ENCODE peak calls at places on chromosomes 1 and 21, in seven cellular contexts. T is neural crest cell, Y is A673, J is heart right ventricle, S is GM20000, A is fibroblast of the aortic adventitia, B is GM06990. E is an unnamed sample.

GRCh38 chr1:203860396-203860951 is 925 bp upstream of the SNRPE start:
- DNase-seq in T (no peak), Y (peak; percentile 76), J (no peak), S (no peak), A (peak; percentile 61), B (no peak), E (no peak)

GRCh38 chr1:152162826-152163463 is 3.9 kb upstream of the RPTN start:
- DNase-seq in T (no peak), Y (no peak), J (no peak), S (no peak), A (peak; percentile 73), B (no peak), E (no peak)

GRCh38 chr1:227068883-227069282 is 128.8 kb downstream of the COQ8A start:
- DNase-seq in T (no peak), Y (no peak), J (no peak), S (no peak), A (no peak), B (no peak), E (no peak)

GRCh38 chr1:57839067-57839466 is 415.2 kb upstream of the DAB1 start:
- DNase-seq in T (no peak), Y (no peak), J (no peak), S (no peak), A (peak; percentile 26), B (no peak), E (no peak)

GRCh38 chr1:206734499-206735142 is 36.0 kb upstream of the IL19 start:
- DNase-seq in T (peak; percentile 69), Y (peak; percentile 45), J (peak; percentile 37), S (peak; percentile 70), A (peak; percentile 49), B (no peak), E (peak; percentile 74)

GRCh38 chr1:153805042-153805745 is 30.0 kb downstream of the SLC27A3 start:
- DNase-seq in T (no peak), Y (peak; percentile 39), J (no peak), S (peak; percentile 91), A (peak; percentile 80), B (peak; percentile 82), E (no peak)

GRCh38 chr1:20486457-20487235 is 636 bp upstream of the CAMK2N1 start:
- DNase-seq in T (peak; percentile 75), Y (peak; percentile 30), J (peak; percentile 78), S (no peak), A (peak; percentile 50), B (no peak), E (peak; percentile 41)

GRCh38 chr1:216750031-216750627 is 26.9 kb upstream of the ESRRG start:
- DNase-seq in T (peak; percentile 30), Y (peak; percentile 49), J (no peak), S (peak; percentile 8), A (peak; percentile 53), B (no peak), E (no peak)

GRCh38 chr1:227071898-227072587 is 131.9 kb downstream of the COQ8A start:
- DNase-seq in T (no peak), Y (no peak), J (no peak), S (no peak), A (no peak), B (no peak), E (no peak)

GRCh38 chr1:93669369-93669768 is 12.3 kb downstream of the BCAR3 start:
- DNase-seq in T (no peak), Y (no peak), J (no peak), S (no peak), A (no peak), B (no peak), E (no peak)

GRCh38 chr1:237478842-237479241 is 411.9 kb downstream of the ZP4 start:
- DNase-seq in T (no peak), Y (no peak), J (no peak), S (no peak), A (no peak), B (no peak), E (no peak)

GRCh38 chr1:178632619-178633018 is 92.4 kb upstream of the RALGPS2 start:
- DNase-seq in T (no peak), Y (no peak), J (no peak), S (no peak), A (peak; percentile 82), B (no peak), E (no peak)

GRCh38 chr1:53143527-53143926 is 1.1 kb upstream of the SLC1A7 start:
- DNase-seq in T (no peak), Y (no peak), J (no peak), S (no peak), A (no peak), B (no peak), E (no peak)

GRCh38 chr1:93475691-93476090 is 27.8 kb downstream of the FNBP1L start:
- DNase-seq in T (no peak), Y (no peak), J (no peak), S (no peak), A (no peak), B (no peak), E (no peak)

GRCh38 chr1:99004270-99005141 is at the start of gene PLPPR5:
- DNase-seq in T (peak; percentile 30), Y (peak; percentile 17), J (peak; percentile 6), S (peak; percentile 25), A (peak; percentile 8), B (no peak), E (peak; percentile 12)
- TF ChIP-seq CTCF in T (no peak), Y (no peak), J (no peak), S (no peak), A (peak; percentile 21), B (no peak), E (no peak)

DNA sequence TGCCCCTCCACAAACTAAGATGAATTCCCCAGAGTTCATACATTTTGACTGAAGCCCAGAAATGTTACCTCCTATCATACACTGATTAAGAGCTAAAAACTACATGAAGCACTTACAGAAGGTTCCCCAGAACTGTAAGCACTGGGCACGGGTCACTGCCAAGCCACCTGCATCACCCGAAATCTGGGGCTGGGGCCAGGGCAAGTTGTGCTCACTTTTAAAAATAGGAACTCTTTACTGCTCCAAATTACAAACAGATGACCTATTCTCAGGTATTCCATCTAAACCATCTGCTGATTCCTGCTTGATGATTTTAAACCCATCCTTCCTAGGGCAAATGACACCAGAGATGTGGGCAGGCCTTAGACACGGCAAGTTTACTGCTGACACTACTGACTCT is 4.8 kb downstream of the SETD4 start:
- DNase-seq in T (no peak), Y (no peak), J (no peak), S (no peak), A (no peak), B (no peak), E (no peak)
- TF ChIP-seq CTCF in T (no peak), Y (no peak), J (no peak), S (no peak), A (no peak), B (no peak), E (no peak)

GRCh38 chr1:73623946-73624345 is 574.0 kb downstream of the LRRIQ3 start:
- DNase-seq in T (no peak), Y (no peak), J (no peak), S (no peak), A (no peak), B (no peak), E (no peak)

GRCh38 chr1:73627723-73628122 is 570.3 kb downstream of the LRRIQ3 start:
- DNase-seq in T (no peak), Y (peak; percentile 16), J (no peak), S (no peak), A (no peak), B (no peak), E (no peak)

DNA sequence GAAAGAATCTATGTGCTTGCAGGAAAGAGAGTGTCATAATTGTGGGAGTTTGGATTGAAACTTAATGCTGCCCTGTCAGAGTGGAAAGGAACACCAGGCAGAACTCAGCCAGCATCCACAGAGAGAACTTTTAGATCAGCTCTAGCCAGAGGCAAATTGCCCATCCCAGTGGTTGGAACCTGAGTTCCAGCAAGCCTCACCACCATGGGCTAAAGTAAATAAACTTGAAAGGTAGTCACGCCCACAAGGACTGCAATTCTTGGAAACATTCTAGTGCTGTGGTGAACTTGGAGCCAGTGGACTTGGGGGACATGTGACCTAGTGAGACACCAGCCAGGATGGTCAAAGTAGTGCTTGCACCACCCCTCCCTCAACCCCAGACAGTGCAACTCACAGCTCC is 571.6 kb downstream of the LRRIQ3 start:
- DNase-seq in T (no peak), Y (no peak), J (no peak), S (no peak), A (no peak), B (no peak), E (no peak)
- TF ChIP-seq CTCF in T (no peak), Y (no peak), J (no peak), S (no peak), A (no peak), B (no peak), E (no peak)

GRCh38 chr21:36964832-36965719 is 1.4 kb downstream of the HLCS start:
- DNase-seq in T (no peak), Y (no peak), J (no peak), S (no peak), A (peak; percentile 29), B (peak; percentile 18), E (no peak)

GRCh38 chr21:36964398-36964797 is 2.1 kb downstream of the HLCS start:
- DNase-seq in T (no peak), Y (no peak), J (no peak), S (no peak), A (no peak), B (no peak), E (no peak)

GRCh38 chr21:36965720-36966065 is 776 bp downstream of the HLCS start:
- DNase-seq in T (no peak), Y (no peak), J (no peak), S (no peak), A (peak; percentile 8), B (peak; percentile 15), E (no peak)

GRCh38 chr21:36966846-36967657 is 583 bp upstream of the HLCS start:
- DNase-seq in T (peak; percentile 21), Y (peak; percentile 86), J (no peak), S (no peak), A (peak; percentile 32), B (no peak), E (no peak)

DNA sequence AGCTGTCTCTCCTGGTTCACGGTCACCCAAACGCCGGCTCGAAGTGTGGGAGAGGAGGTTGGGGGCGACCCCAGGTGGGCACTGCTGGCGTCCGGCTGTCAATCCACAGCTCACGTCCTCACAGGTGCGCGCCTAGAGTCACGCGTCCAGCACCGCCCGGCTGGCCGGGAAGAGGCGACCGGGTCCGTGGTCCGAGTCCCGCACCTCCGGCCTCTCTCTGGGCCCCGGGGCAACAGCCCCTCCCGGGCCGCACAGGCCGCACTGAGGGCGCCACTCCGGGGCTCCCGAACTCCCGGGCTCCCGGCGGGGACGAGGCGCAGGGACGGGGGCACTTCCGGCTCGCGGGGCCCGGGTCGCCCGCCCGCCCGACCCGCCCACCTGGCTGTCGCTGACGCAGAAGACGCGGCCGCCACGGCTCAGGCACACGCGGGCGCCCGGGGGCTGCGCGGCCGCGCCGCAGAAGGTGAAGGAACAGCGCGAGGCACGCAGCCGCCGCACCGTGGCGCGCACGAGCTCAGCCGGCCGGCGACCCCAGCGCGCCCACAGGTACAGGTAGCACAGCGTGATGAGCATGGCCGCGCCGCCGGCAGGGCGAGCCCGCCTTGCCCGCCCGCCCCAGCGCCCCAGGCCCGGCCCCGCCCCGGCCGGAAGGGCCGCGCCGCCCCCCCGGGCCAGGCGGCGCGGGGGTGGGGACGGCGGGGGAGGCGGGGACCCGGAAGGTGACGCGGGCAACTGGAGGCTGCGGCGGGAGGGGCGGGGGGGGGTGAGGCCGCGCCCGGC is at the start of gene HLCS:
- DNase-seq in T (peak; percentile 40), Y (peak; percentile 78), J (peak; percentile 77), S (peak; percentile 95), A (peak; percentile 39), B (peak; percentile 89), E (peak; percentile 77)
- TF ChIP-seq CTCF in T (peak; percentile 47), Y (no peak), J (no peak), S (peak; percentile 58), A (peak; percentile 11), B (no peak), E (no peak)